ENCODE peak calls at places on chromosomes 2 and 18, in seven cellular contexts. W is body of pancreas, H is cardiac muscle cell, F is upper lobe of right lung, G is adrenal gland, M is astrocyte, P is lower lobe of right lung. D is an unnamed sample.
A peak's percentile ranks its signal among the peaks of the same experiment; 100 is the strongest.

GRCh38 chr2:38466849-38467767 is 90.0 kb upstream of the ATL2 start:
- DNase-seq in W (no peak), M (peak; percentile 3), P (no peak), F (no peak), G (no peak), H (peak; percentile 82), D (no peak)

GRCh38 chr18:79393181-79393598 is 2.5 kb upstream of the NFATC1 start:
- DNase-seq in F (peak; percentile 67), H (peak; percentile 36), G (no peak), P (no peak), W (no peak), M (no peak), D (no peak)

GRCh38 chr2:41775381-41776025 is 272.3 kb upstream of the PKDCC start:
- DNase-seq in F (no peak), G (no peak), M (no peak), H (no peak), P (no peak), W (no peak), D (no peak)

GRCh38 chr2:232966122-232966521 is 46.9 kb downstream of the NGEF start:
- DNase-seq in H (no peak), F (no peak), M (no peak), W (no peak), G (no peak), P (no peak), D (no peak)

GRCh38 chr2:28583899-28584553 is 88.2 kb downstream of the PLB1 start:
- DNase-seq in F (peak; percentile 62), W (peak; percentile 75), H (peak; percentile 89), M (peak; percentile 93), P (no peak), G (peak; percentile 94), D (peak; percentile 82)

GRCh38 chr2:27705851-27706622 is 42.3 kb downstream of the SLC4A1AP start:
- DNase-seq in W (peak; percentile 94), F (no peak), H (peak; percentile 93), P (peak; percentile 65), G (peak; percentile 70), M (peak; percentile 100), D (peak; percentile 55)

GRCh38 chr2:43102366-43103092 is 123.9 kb downstream of the ZFP36L2 start:
- DNase-seq in P (no peak), M (no peak), G (peak; percentile 27), H (no peak), F (no peak), W (peak; percentile 49), D (peak; percentile 77)

GRCh38 chr18:304887-305529 is 37.2 kb upstream of the THOC1 start:
- DNase-seq in W (no peak), G (no peak), M (no peak), H (no peak), P (no peak), F (no peak), D (no peak)

GRCh38 chr2:44778221-44778654 is 163.3 kb upstream of the SIX3 start:
- DNase-seq in M (no peak), F (no peak), P (no peak), H (peak; percentile 30), G (no peak), W (no peak), D (no peak)

GRCh38 chr2:121524650-121525425 is 5.8 kb upstream of the RNU4ATAC start:
- DNase-seq in M (no peak), W (no peak), F (no peak), P (no peak), G (peak; percentile 44), H (peak; percentile 20), D (no peak)

GRCh38 chr2:38522754-38523349 is 79.9 kb downstream of the HNRNPLL start:
- DNase-seq in M (no peak), W (no peak), F (no peak), P (no peak), H (no peak), G (no peak), D (no peak)

GRCh38 chr18:77658309-77658681 is 408.6 kb downstream of the GALR1 start:
- DNase-seq in W (no peak), H (no peak), P (no peak), G (no peak), F (no peak), M (no peak), D (no peak)

GRCh38 chr2:236675051-236675450 is 105.4 kb downstream of the ACKR3 start:
- DNase-seq in G (no peak), H (peak; percentile 62), W (no peak), M (peak; percentile 86), P (no peak), F (no peak), D (no peak)

GRCh38 chr18:8657873-8658521 is 47.4 kb upstream of the MTCL1 start:
- DNase-seq in F (no peak), P (no peak), G (no peak), W (no peak), M (peak; percentile 18), H (peak; percentile 50), D (no peak)

GRCh38 chr2:230434677-230435324 is 18.8 kb downstream of the SP100 start:
- DNase-seq in H (no peak), W (no peak), P (no peak), F (no peak), M (no peak), G (no peak), D (no peak)

GRCh38 chr2:230430957-230431635 is 15.1 kb downstream of the SP100 start:
- DNase-seq in G (no peak), W (no peak), M (no peak), P (no peak), H (no peak), F (no peak), D (no peak)

GRCh38 chr2:230423851-230424458 is 8.0 kb downstream of the SP100 start:
- DNase-seq in G (peak; percentile 64), P (peak; percentile 70), H (peak; percentile 38), F (peak; percentile 70), M (peak; percentile 75), W (peak; percentile 83), D (no peak)

GRCh38 chr2:230425377-230425776 is 9.4 kb downstream of the SP100 start:
- DNase-seq in H (no peak), W (no peak), F (no peak), M (no peak), P (no peak), G (no peak), D (no peak)

DNA sequence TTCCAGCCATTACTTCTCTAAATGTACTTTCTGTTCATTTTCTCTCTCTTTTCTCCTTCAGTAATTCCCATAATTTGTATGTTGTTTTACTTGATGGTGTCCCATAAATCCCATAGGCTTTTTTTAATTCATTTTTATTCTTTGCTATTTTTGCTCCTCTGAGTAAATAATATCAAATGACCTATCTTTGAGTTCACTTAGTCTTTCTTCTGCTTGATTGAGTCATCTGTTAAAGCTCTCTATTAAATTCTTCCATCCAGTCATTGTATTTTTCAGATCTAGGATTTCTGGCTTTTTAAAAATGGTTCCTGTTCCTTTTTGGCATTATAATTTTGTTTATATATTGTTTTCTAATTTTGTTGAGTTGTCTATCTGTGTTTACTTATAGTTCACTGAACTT is 13.5 kb downstream of the SP100 start:
- DNase-seq in M (no peak), H (no peak), W (no peak), P (no peak), F (no peak), G (no peak), D (no peak)
- H3K4me1 ChIP-seq in M (no peaks in the 10 kb centered on the region), H (no peaks in the 10 kb centered on the region), W (peaks cover 11% of the 10 kb centered on the region), P (peaks cover 57% of the 10 kb centered on the region), F (peaks cover 36% of the 10 kb centered on the region), G (peaks cover 22% of the 10 kb centered on the region), D (peaks cover 37% of the 10 kb centered on the region)

GRCh38 chr2:46979611-46980010 is 64.0 kb upstream of the MCFD2 start:
- DNase-seq in F (no peak), W (peak; percentile 52), P (no peak), H (no peak), M (no peak), G (no peak), D (no peak)
- H3K27ac ChIP-seq in F (no peak overlapping the region), W (peak overlapping the region; percentile 93), P (peak overlapping the region; percentile 41), H (no peak overlapping the region), M (no peak overlapping the region), G (no peak overlapping the region), D (no peak overlapping the region)

DNA sequence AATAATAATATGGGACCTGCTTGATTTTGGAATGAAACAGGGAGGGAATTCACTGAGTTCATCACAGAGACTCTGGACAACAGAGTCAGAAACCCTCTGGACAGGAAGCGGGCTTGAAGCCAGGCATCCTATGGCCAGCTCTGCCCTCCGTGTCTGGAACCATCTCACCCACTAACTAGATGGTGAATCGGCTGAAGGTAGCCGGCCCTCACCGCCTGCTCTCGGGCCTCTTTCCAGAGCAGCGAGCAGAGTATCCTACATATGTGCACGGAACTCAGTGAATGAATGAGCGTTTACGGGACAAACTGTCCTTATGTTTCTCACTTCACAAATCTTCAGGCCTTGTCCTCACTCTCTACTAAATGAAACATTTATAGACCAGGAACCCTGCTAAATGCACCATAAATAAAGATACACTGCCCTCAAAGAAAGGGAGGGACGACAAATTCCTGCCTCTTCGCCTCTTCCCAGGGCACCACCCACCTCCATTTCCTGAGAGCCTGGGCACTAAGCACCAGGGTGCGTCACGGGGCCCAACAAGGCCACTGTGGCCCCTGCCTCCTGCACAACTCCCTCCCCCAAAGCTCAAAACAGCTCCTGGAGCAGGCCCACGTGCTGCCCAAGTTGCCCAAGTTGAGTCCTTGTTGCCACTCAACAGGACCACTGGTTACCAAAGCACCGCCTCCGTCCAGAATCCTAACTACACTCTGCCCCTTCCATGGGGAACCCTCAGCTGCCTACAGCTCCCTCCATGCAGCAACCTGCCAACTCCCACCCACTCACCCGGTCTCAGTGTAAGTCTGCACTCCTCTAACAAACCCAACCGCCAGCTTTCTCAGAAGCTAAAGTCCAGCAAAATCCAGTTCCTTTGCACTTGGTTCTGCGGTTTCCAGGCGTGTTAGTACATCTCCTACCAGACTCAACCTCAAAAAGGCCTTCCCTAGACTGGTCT is 1.7 kb downstream of the TBC1D8 start:
- DNase-seq in H (no peak), W (peak; percentile 29), G (no peak), F (no peak), P (no peak), M (no peak), D (peak; percentile 20)
- H3K4me1 ChIP-seq in H (peaks cover 41% of the 10 kb centered on the region), W (peaks cover 71% of the 10 kb centered on the region), G (peaks cover 32% of the 10 kb centered on the region), F (peaks cover 19% of the 10 kb centered on the region), P (peaks cover 59% of the 10 kb centered on the region), M (peaks cover 12% of the 10 kb centered on the region), D (peaks cover 93% of the 10 kb centered on the region)

DNA sequence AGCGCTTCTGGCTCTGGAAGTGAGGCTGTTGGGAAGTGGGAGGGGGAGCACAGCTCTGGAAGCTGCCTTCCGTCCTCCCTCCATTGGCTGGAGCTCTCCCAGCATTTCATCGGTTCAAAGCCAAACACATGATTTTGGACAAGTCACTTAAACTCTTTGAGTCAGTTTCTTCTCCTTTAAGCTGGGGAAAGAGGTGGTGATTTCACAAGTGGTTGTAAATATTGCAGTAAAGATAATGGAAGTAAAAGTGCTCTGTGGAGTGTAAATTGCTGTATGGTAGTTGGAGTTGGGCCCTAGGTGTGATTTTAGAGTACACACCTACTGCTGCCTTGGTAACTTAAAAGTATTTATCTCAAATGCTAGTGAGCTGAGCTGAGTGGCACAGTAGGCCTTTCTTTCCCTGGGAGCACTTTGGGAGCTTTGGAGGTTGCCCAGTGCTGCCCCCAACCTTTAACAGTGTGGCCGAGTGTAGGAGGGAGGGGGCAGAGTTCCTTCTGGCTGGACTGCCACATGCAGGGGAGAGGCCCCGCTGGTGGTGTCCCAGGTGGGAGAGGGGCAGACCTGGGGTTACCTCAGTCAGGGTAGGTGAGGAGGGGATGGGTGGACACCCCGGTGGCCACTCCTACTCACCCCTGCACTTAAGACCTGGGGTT is 54.7 kb downstream of the ASAP2 start:
- DNase-seq in W (no peak), G (no peak), H (peak; percentile 91), M (no peak), F (no peak), P (no peak), D (no peak)
- H3K27ac ChIP-seq in W (no peak overlapping the region), G (no peak overlapping the region), H (peak overlapping the region; percentile 24), M (no peak overlapping the region), F (peak overlapping the region; percentile 84), P (peak overlapping the region; percentile 84), D (peak overlapping the region; percentile 90)

GRCh38 chr18:58228176-58228575 is 184.2 kb downstream of the NEDD4L start:
- DNase-seq in P (peak; percentile 56), G (no peak), M (no peak), W (no peak), F (no peak), H (no peak), D (peak; percentile 22)
- H3K4me1 ChIP-seq in P (peaks cover 59% of the 10 kb centered on the region), G (peaks cover 22% of the 10 kb centered on the region), M (peaks cover 27% of the 10 kb centered on the region), W (peaks cover 97% of the 10 kb centered on the region), F (peaks cover 25% of the 10 kb centered on the region), H (peaks cover 17% of the 10 kb centered on the region), D (peaks cover 25% of the 10 kb centered on the region)

D was measured in left ventricle myocardium inferior.